ENCODE peak calls at places on chromosomes 16 and 17, in eight cellular contexts. I is gastrocnemius medialis, U is prostate gland, S is body of pancreas, L is ovary, J is GM12878, G is transverse colon, R is breast epithelium. Y is an unnamed sample.

GRCh38 chr16:49236216-49236615 is 45.4 kb downstream of the CBLN1 start:
- DNase-seq in S (no peak), J (no peak), L (no peak), G (no peak), R (no peak), I (no peak), U (no peak), Y (no peak)

GRCh38 chr17:45953561-45953960 is 45.5 kb upstream of the STH start:
- DNase-seq in S (no peak), U (no peak), R (no peak), I (no peak), G (no peak), J (no peak), L (no peak), Y (no peak)

GRCh38 chr17:81387235-81388060 is 7.8 kb upstream of the BAHCC1 start:
- DNase-seq in G (peak; percentile 76), L (peak; percentile 70), U (peak; percentile 51), S (peak; percentile 64), R (no peak), J (no peak), I (no peak), Y (no peak)

GRCh38 chr17:34665150-34665802 is 85.9 kb downstream of the TMEM132E start:
- DNase-seq in G (no peak), U (no peak), R (no peak), I (no peak), S (no peak), J (no peak), L (no peak), Y (no peak)

GRCh38 chr16:29806641-29807425 is 504 bp downstream of the MAZ start:
- DNase-seq in G (peak; percentile 64), I (no peak), L (peak; percentile 79), U (peak; percentile 29), S (peak; percentile 67), R (no peak), J (no peak), Y (no peak)

GRCh38 chr17:67633751-67634191 is 84.0 kb upstream of the NOL11 start:
- DNase-seq in S (no peak), L (no peak), J (no peak), U (no peak), G (no peak), R (no peak), I (no peak), Y (no peak)

GRCh38 chr16:52731219-52731875 is 184.4 kb upstream of the TOX3 start:
- DNase-seq in U (no peak), I (no peak), L (no peak), J (no peak), S (no peak), G (no peak), R (no peak), Y (no peak)

GRCh38 chr16:48361540-48361939 is 23.7 kb downstream of the SIAH1 start:
- DNase-seq in S (no peak), R (no peak), J (no peak), L (no peak), G (no peak), U (no peak), I (no peak), Y (no peak)

GRCh38 chr17:78184868-78185267 is 2.0 kb downstream of the TK1 start:
- DNase-seq in S (peak; percentile 62), I (no peak), G (no peak), L (no peak), J (no peak), U (peak; percentile 63), R (no peak), Y (no peak)

GRCh38 chr17:38969281-38969680 is 2.1 kb upstream of the FBXO47 start:
- DNase-seq in U (no peak), I (no peak), G (no peak), R (no peak), J (no peak), L (peak; percentile 51), S (no peak), Y (no peak)

GRCh38 chr17:61284174-61284573 is 115.5 kb upstream of the TBX2 start:
- DNase-seq in G (no peak), R (no peak), U (no peak), L (no peak), I (no peak), J (no peak), S (no peak), Y (no peak)

GRCh38 chr17:44781553-44782348 is 23.0 kb downstream of the ADAM11 start:
- DNase-seq in L (peak; percentile 55), J (no peak), R (no peak), I (no peak), G (no peak), S (no peak), U (no peak), Y (no peak)

DNA sequence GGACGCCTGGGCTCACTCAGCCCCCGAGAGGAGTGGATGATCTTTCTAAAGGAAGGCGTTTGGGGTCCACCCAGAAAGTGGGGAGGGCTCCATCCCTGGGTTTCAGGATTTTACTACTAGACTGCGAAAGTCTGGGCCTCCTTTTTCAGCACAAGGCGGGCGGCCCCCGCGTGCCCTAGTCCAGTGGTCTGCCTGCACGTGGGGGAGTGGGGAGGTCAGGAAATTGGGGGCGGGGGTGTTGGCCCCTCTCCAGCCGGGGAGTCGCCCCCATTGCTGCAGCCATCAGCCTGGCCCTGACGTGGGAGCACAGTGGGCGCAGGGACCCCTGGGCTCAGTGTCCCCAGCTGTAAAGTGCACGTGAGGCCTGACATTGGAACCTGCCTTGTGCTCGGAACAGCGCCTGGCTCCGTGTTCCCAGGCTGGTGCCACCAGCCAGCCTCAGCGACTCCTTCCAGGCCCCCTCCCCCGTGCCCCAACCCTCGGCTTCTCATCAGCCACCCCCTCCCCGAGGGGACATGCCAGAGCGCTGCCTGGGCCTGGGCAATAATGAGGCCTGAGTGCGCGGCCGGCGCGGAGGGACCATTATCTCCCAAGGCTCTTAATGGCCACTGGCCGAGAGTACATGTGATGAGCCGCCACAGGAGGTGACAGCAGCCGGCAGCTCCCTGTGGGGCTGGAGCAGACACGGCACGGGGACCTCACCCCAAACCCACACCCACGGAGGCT is 2.4 kb upstream of the C1QTNF8 start:
- DNase-seq in U (no peak), J (no peak), R (no peak), S (no peak), G (no peak), L (no peak), I (peak; percentile 31), Y (no peak)
- H3K27ac ChIP-seq in U (no peak overlapping the region), J (no peak overlapping the region), R (no peak overlapping the region), S (no peak overlapping the region), G (no peak overlapping the region), L (no peak overlapping the region), I (peak overlapping the region; percentile 86), Y (no peak overlapping the region)

GRCh38 chr17:28926366-28926765 is 23.5 kb upstream of the DHRS13 start:
- DNase-seq in R (no peak), I (no peak), J (no peak), S (no peak), L (no peak), G (no peak), U (no peak), Y (no peak)
- H3K36me3 ChIP-seq in R (no peaks in the 10 kb centered on the region), I (no peaks in the 10 kb centered on the region), J (peaks cover 36% of the 10 kb centered on the region), S (no peaks in the 10 kb centered on the region), L (no peaks in the 10 kb centered on the region), G (peaks cover 27% of the 10 kb centered on the region), U (no peaks in the 10 kb centered on the region), Y (peaks cover 40% of the 10 kb centered on the region)

DNA sequence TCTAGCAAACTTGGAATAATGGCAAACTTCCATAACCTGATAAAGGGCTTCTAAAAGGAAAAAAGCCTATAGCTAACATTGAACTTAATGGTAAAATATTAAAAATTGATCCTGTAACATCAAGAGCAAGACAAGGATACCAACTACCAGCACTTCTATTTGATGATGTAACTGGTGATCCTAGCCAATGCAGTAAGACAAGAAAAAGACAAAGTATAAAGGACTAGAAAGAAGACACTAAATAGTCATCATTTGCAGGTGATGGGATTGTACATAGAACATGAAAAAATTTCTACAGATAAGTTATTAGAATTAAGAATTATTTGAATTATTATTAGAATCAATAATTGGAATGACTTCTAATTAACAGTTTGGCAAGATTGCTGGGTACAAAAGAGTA is 37.0 kb downstream of the B9D1 start:
- DNase-seq in L (no peak), U (no peak), R (no peak), S (no peak), G (no peak), J (no peak), I (no peak), Y (no peak)
- TF ChIP-seq POLR2A in L (no peak), U (no peak), R (no peak), S (no peak), G (no peak), J (no peak), I (no peak), Y (no peak)

GRCh38 chr17:40339068-40339699 is 25.4 kb downstream of the GJD3 start:
- DNase-seq in S (no peak), G (peak; percentile 9), L (peak; percentile 80), U (no peak), I (no peak), R (no peak), J (no peak), Y (no peak)
- H3K27ac ChIP-seq in S (no peak overlapping the region), G (peak overlapping the region; percentile 11), L (no peak overlapping the region), U (no peak overlapping the region), I (peak overlapping the region; percentile 100), R (peak overlapping the region; percentile 65), J (no peak overlapping the region), Y (peak overlapping the region; percentile 96)

GRCh38 chr17:13003454-13003851 is 14.4 kb downstream of the ELAC2 start:
- DNase-seq in G (no peak), U (no peak), S (no peak), L (no peak), J (no peak), I (no peak), R (no peak), Y (no peak)

GRCh38 chr17:12998461-12998860 is 19.4 kb downstream of the ELAC2 start:
- DNase-seq in R (no peak), I (no peak), J (no peak), S (no peak), L (no peak), G (no peak), U (no peak), Y (no peak)

GRCh38 chr17:13001991-13002615 is 15.7 kb downstream of the ELAC2 start:
- DNase-seq in G (no peak), J (no peak), R (peak; percentile 40), I (no peak), L (no peak), S (no peak), U (no peak), Y (no peak)

GRCh38 chr17:13002761-13003453 is 14.9 kb downstream of the ELAC2 start:
- DNase-seq in J (no peak), S (peak; percentile 72), I (no peak), G (peak; percentile 80), L (peak; percentile 91), R (peak; percentile 71), U (peak; percentile 68), Y (peak; percentile 94)

GRCh38 chr17:13000561-13000960 is 17.3 kb downstream of the ELAC2 start:
- DNase-seq in S (no peak), U (no peak), L (no peak), G (no peak), J (no peak), I (no peak), R (no peak), Y (no peak)
- H3K36me3 ChIP-seq in S (peaks cover 26% of the 10 kb centered on the region), U (peaks cover 19% of the 10 kb centered on the region), L (no peaks in the 10 kb centered on the region), G (peaks cover 74% of the 10 kb centered on the region), J (peaks cover 55% of the 10 kb centered on the region), I (peaks cover 13% of the 10 kb centered on the region), R (peaks cover 17% of the 10 kb centered on the region), Y (peaks cover 62% of the 10 kb centered on the region)